ENCODE peak calls at places on chromosomes 4 and X, in eight cellular contexts. E, O, X, G, J, B, C and Y are unnamed samples.
A peak's percentile ranks its signal among the peaks of the same experiment; 100 is the strongest.

GRCh38 chr4:179586460-179586859 is 2144.2 kb upstream of the AGA start:
- DNase-seq in O (no peak), X (no peak), G (no peak), C (no peak), J (no peak), B (no peak), E (no peak), Y (no peak)

GRCh38 chr4:108804648-108805273 is 41.9 kb upstream of the ETNPPL start:
- DNase-seq in B (no peak), O (no peak), G (no peak), X (no peak), E (no peak), C (no peak), J (no peak), Y (no peak)

GRCh38 chrX:116239944-116240391 is 69.4 kb downstream of the AGTR2 start:
- DNase-seq in J (no peak), C (no peak), G (no peak), X (no peak), O (no peak), B (peak; percentile 2), E (no peak), Y (no peak)

GRCh38 chrX:150526692-150527091 is 41.7 kb upstream of the MTM1 start:
- DNase-seq in E (no peak), X (no peak), J (no peak), O (no peak), B (no peak), C (no peak), G (no peak), Y (no peak)

GRCh38 chrX:119391279-119391678 is 7.9 kb upstream of the SLC25A43 start:
- DNase-seq in C (no peak), O (peak; percentile 10), B (peak; percentile 53), G (no peak), J (no peak), E (no peak), X (no peak), Y (no peak)

GRCh38 chrX:102976290-102976689 is 39.2 kb downstream of the RAB40AL start:
- DNase-seq in J (no peak), B (no peak), G (no peak), X (no peak), O (no peak), E (no peak), C (no peak), Y (no peak)

GRCh38 chr4:98522603-98523395 is 135.6 kb downstream of the TSPAN5 start:
- DNase-seq in C (peak; percentile 83), O (no peak), X (no peak), E (no peak), B (no peak), J (no peak), G (peak; percentile 44), Y (no peak)

GRCh38 chr4:13601060-13601459 is 26.5 kb downstream of the BOD1L1 start:
- DNase-seq in J (no peak), G (no peak), O (no peak), C (no peak), B (no peak), E (no peak), X (no peak), Y (no peak)

GRCh38 chrX:114581528-114582263 is 2.2 kb upstream of the HTR2C start:
- DNase-seq in B (no peak), X (peak; percentile 60), E (no peak), O (no peak), J (no peak), G (no peak), C (no peak), Y (no peak)

GRCh38 chrX:123860983-123861382 is 1.1 kb downstream of the XIAP start:
- DNase-seq in G (no peak), C (no peak), O (no peak), J (no peak), E (no peak), X (no peak), B (peak; percentile 13), Y (no peak)

GRCh38 chrX:19791562-19791961 is 95.8 kb downstream of the SH3KBP1 start:
- DNase-seq in X (no peak), J (no peak), O (no peak), C (no peak), B (no peak), G (peak; percentile 47), E (no peak), Y (no peak)

GRCh38 chrX:470686-471085 is 84.0 kb upstream of the PPP2R3B start:
- DNase-seq in E (no peak), J (no peak), X (no peak), G (no peak), O (no peak), C (no peak), B (no peak), Y (no peak)

GRCh38 chrX:31061091-31061490 is 10.8 kb downstream of the FTHL17 start:
- DNase-seq in X (no peak), J (no peak), C (no peak), B (no peak), G (no peak), O (no peak), E (no peak), Y (no peak)

GRCh38 chr4:158350161-158350560 is 139.9 kb downstream of the TMEM144 start:
- DNase-seq in C (no peak), B (no peak), O (no peak), G (no peak), X (no peak), J (no peak), E (no peak), Y (no peak)

GRCh38 chr4:107951551-107951950 is 20.2 kb downstream of the CYP2U1 start:
- DNase-seq in G (peak; percentile 24), J (no peak), X (no peak), B (no peak), E (no peak), O (no peak), C (peak; percentile 79), Y (no peak)

GRCh38 chr4:101280866-101281600 is 66.3 kb downstream of the PPP3CA start:
- DNase-seq in G (no peak), B (no peak), X (no peak), O (no peak), C (no peak), J (no peak), E (no peak), Y (no peak)

GRCh38 chr4:125140966-125141495 is 173.7 kb upstream of the FAT4 start:
- DNase-seq in O (no peak), B (no peak), J (no peak), E (no peak), X (no peak), G (peak; percentile 6), C (peak; percentile 12), Y (no peak)

GRCh38 chr4:110514889-110515479 is 39.0 kb downstream of the ENPEP start:
- DNase-seq in B (no peak), J (no peak), E (no peak), G (no peak), X (no peak), O (no peak), C (no peak), Y (no peak)

GRCh38 chr4:134072137-134072536 is 129.5 kb downstream of the PABPC4L start:
- DNase-seq in B (no peak), G (no peak), X (no peak), C (no peak), E (no peak), J (no peak), O (no peak), Y (no peak)

GRCh38 chr4:156756118-156756517 is 215.5 kb downstream of the PDGFC start:
- DNase-seq in B (no peak), O (no peak), E (no peak), C (no peak), J (no peak), X (no peak), G (no peak), Y (no peak)

GRCh38 chr4:130703211-130703920 is 1607.4 kb downstream of the C4orf33 start:
- DNase-seq in X (no peak), B (no peak), G (no peak), C (no peak), O (no peak), E (no peak), J (no peak), Y (no peak)

GRCh38 chr4:176261018-176261417 is 8.0 kb downstream of the ASB5 start:
- DNase-seq in C (no peak), X (no peak), E (no peak), O (no peak), B (no peak), G (no peak), J (no peak), Y (no peak)

GRCh38 chr4:140042634-140043033 is 111.3 kb downstream of the MAML3 start:
- DNase-seq in J (no peak), E (no peak), C (no peak), X (no peak), B (no peak), O (no peak), G (no peak), Y (no peak)

GRCh38 chr4:51859476-51860032 is 16.6 kb downstream of the DCUN1D4 start:
- DNase-seq in C (no peak), X (no peak), E (no peak), O (no peak), G (no peak), B (no peak), J (no peak), Y (no peak)

GRCh38 chrX:118251251-118251650 is 94.7 kb upstream of the WDR44 start:
- DNase-seq in G (peak; percentile 11), J (no peak), C (no peak), X (no peak), B (peak; percentile 2), O (no peak), E (no peak), Y (no peak)

GRCh38 chrX:133482345-133483041 is 67.2 kb upstream of the GPC4 start:
- DNase-seq in B (no peak), G (no peak), X (no peak), O (no peak), J (no peak), E (no peak), C (no peak), Y (no peak)

GRCh38 chr4:107348188-107348872 is 312.2 kb upstream of the DKK2 start:
- DNase-seq in X (no peak), E (no peak), J (no peak), G (no peak), C (no peak), O (no peak), B (no peak), Y (no peak)

GRCh38 chrX:119802546-119802945 is 11.1 kb upstream of the RPL39 start:
- DNase-seq in E (no peak), C (no peak), O (no peak), J (no peak), B (no peak), G (no peak), X (no peak), Y (no peak)

GRCh38 chr4:157244348-157244747 is 23.8 kb downstream of the GRIA2 start:
- DNase-seq in C (no peak), E (no peak), G (no peak), O (no peak), B (no peak), X (no peak), J (no peak), Y (no peak)

GRCh38 chr4:118682928-118683327 is 2.3 kb upstream of the METTL14 start:
- DNase-seq in J (no peak), B (no peak), O (no peak), C (no peak), G (no peak), X (no peak), E (peak; percentile 1), Y (no peak)

GRCh38 chr4:139559095-139559490 is 3.1 kb upstream of the SETD7 start:
- DNase-seq in O (no peak), X (no peak), G (no peak), J (no peak), E (no peak), C (no peak), B (peak; percentile 61), Y (no peak)

GRCh38 chr4:140152015-140152703 is 1.8 kb downstream of the MAML3 start:
- DNase-seq in J (peak; percentile 85), X (peak; percentile 94), G (no peak), C (no peak), B (peak; percentile 80), O (no peak), E (peak; percentile 81), Y (peak; percentile 82)

GRCh38 chrX:16445166-16445752 is 204.7 kb upstream of the S100G start:
- DNase-seq in O (peak; percentile 9), E (peak; percentile 2), B (peak; percentile 25), G (no peak), X (peak; percentile 49), C (no peak), J (no peak), Y (no peak)

GRCh38 chr4:79645942-79646341 is 237.9 kb upstream of the GK2 start:
- DNase-seq in O (no peak), C (no peak), E (no peak), G (no peak), X (no peak), B (no peak), J (no peak), Y (no peak)